ENCODE peak calls at places on chromosome 10, in seven cellular contexts. H, J, A, R, T, D and L are unnamed samples.

GRCh38 chr10:43250925-43251663 is 15.8 kb downstream of the RASGEF1A start:
- DNase-seq in H (no peak), J (peak; percentile 12), A (no peak), R (peak; percentile 62), T (peak; percentile 58), D (peak; percentile 58), L (no peak)

GRCh38 chr10:119478111-119479047 is 64.1 kb downstream of the RGS10 start:
- DNase-seq in H (no peak), J (no peak), A (no peak), R (no peak), T (no peak), D (peak; percentile 88), L (no peak)

GRCh38 chr10:67697646-67698245 is 1.8 kb upstream of the CTNNA3 start:
- DNase-seq in H (peak; percentile 58), J (peak; percentile 14), A (peak; percentile 56), R (no peak), T (no peak), D (no peak), L (peak; percentile 36)

GRCh38 chr10:130301026-130301892 is 165.1 kb downstream of the GLRX3 start:
- DNase-seq in H (no peak), J (no peak), A (no peak), R (no peak), T (peak; percentile 91), D (peak; percentile 94), L (no peak)

GRCh38 chr10:28331821-28332220 is 29.0 kb upstream of the MPP7 start:
- DNase-seq in H (no peak), J (no peak), A (peak; percentile 97), R (no peak), T (no peak), D (no peak), L (peak; percentile 13)

GRCh38 chr10:74825033-74825370 is 1.4 kb upstream of the KAT6B start:
- DNase-seq in H (peak; percentile 31), J (peak; percentile 44), A (no peak), R (peak; percentile 89), T (no peak), D (peak; percentile 93), L (peak; percentile 44)

GRCh38 chr10:48470893-48471805 is 133.7 kb downstream of the ARHGAP22 start:
- DNase-seq in H (no peak), J (no peak), A (peak; percentile 68), R (peak; percentile 75), T (peak; percentile 48), D (peak; percentile 56), L (peak; percentile 42)

GRCh38 chr10:44811072-44811471 is 100.1 kb upstream of the TMEM72 start:
- DNase-seq in H (no peak), J (no peak), A (peak; percentile 43), R (no peak), T (no peak), D (no peak), L (no peak)

GRCh38 chr10:129476431-129476830 is 9.4 kb downstream of the MGMT start:
- DNase-seq in H (no peak), J (no peak), A (no peak), R (no peak), T (no peak), D (no peak), L (no peak)

GRCh38 chr10:77428776-77429395 is 208.7 kb downstream of the KCNMA1 start:
- DNase-seq in H (peak; percentile 48), J (no peak), A (peak; percentile 82), R (no peak), T (no peak), D (no peak), L (peak; percentile 45)

GRCh38 chr10:72275351-72276012 is 1.8 kb downstream of the DDIT4 start:
- DNase-seq in H (no peak), J (no peak), A (peak; percentile 34), R (no peak), T (peak; percentile 77), D (no peak), L (no peak)

GRCh38 chr10:59361659-59362183 is 628 bp downstream of the FAM13C start:
- DNase-seq in H (no peak), J (no peak), A (peak; percentile 4), R (no peak), T (no peak), D (no peak), L (no peak)

GRCh38 chr10:79320785-79321493 is 26.3 kb upstream of the PPIF start:
- DNase-seq in H (peak; percentile 74), J (no peak), A (peak; percentile 94), R (no peak), T (no peak), D (no peak), L (peak; percentile 91)

GRCh38 chr10:132421377-132422168 is 24.6 kb downstream of the PWWP2B start:
- DNase-seq in H (peak; percentile 60), J (no peak), A (peak; percentile 26), R (peak; percentile 95), T (peak; percentile 89), D (peak; percentile 95), L (peak; percentile 87)

GRCh38 chr10:11204355-11204879 is 186.7 kb downstream of the CELF2 start:
- DNase-seq in H (no peak), J (no peak), A (no peak), R (no peak), T (peak; percentile 62), D (no peak), L (no peak)

GRCh38 chr10:16894834-16895233 is 77.6 kb upstream of the RSU1 start:
- DNase-seq in H (no peak), J (no peak), A (no peak), R (no peak), T (no peak), D (no peak), L (no peak)

GRCh38 chr10:125575843-125576242 is 107.1 kb downstream of the TEX36 start:
- DNase-seq in H (no peak), J (no peak), A (no peak), R (no peak), T (no peak), D (no peak), L (no peak)

GRCh38 chr10:48520594-48520993 is 84.3 kb downstream of the ARHGAP22 start:
- DNase-seq in H (no peak), J (no peak), A (no peak), R (peak; percentile 53), T (no peak), D (peak; percentile 52), L (no peak)

GRCh38 chr10:29304259-29305030 is 15.6 kb downstream of the LYZL1 start:
- DNase-seq in H (peak; percentile 79), J (peak; percentile 30), A (peak; percentile 70), R (peak; percentile 88), T (no peak), D (no peak), L (peak; percentile 44)

GRCh38 chr10:59971915-59972314 is 65.6 kb upstream of the CCDC6 start:
- DNase-seq in H (peak; percentile 15), J (no peak), A (no peak), R (no peak), T (no peak), D (no peak), L (no peak)

GRCh38 chr10:91683976-91684375 is 51.1 kb upstream of the PPP1R3C start:
- DNase-seq in H (peak; percentile 60), J (no peak), A (peak; percentile 96), R (no peak), T (no peak), D (no peak), L (peak; percentile 75)

GRCh38 chr10:124307531-124308350 is 111.0 kb downstream of the OAT start:
- DNase-seq in H (no peak), J (no peak), A (no peak), R (peak; percentile 56), T (no peak), D (no peak), L (no peak)

GRCh38 chr10:86969421-86970041 is 1.2 kb downstream of the ADIRF start:
- DNase-seq in H (no peak), J (no peak), A (peak; percentile 57), R (peak; percentile 88), T (no peak), D (no peak), L (no peak)

GRCh38 chr10:34249634-34250033 is 565.5 kb downstream of the PARD3 start:
- DNase-seq in H (peak; percentile 34), J (no peak), A (no peak), R (no peak), T (no peak), D (no peak), L (no peak)

DNA sequence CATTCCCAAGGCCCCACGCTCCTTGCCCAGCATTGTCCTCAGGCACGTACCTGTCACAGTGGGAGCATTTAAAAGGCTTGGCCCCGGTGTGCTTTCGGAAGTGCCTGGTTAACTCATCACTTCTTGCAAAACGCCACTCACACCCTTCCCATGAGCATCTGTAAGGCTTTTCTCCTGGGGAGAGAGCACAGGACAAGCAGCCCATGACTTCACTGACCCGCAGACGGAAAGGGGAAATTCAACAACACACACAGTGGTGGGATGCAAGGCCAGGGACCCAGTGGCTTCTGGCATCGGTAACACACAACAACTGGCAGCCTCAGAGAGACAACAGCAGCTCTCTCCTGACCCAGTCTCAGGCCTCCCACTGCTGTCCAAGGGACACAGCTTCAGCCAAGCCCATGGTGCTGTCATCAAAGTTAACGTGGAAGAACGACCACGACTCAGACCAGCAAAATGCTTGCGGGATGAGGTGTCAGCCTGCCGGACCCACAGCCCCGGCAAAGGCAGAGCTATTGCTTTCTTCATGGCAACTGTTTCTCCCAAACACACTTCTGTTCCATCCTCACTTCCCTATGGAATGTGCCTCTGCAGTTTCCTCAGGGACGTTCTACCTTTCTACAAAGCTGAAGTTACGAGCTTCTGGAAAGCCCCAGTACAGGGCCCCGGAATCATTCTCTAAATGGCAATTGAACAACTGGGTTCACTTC is 4.8 kb downstream of the KLF6 start:
- DNase-seq in H (no peak), J (no peak), A (peak; percentile 71), R (peak; percentile 89), T (no peak), D (peak; percentile 74), L (no peak)
- TF ChIP-seq POLR2A in H (no peak), J (peak; percentile 61), A (peak; percentile 57), R (no peak), T (peak; percentile 42), D (no peak), L (no peak)

GRCh38 chr10:100348389-100348927 is 1.4 kb downstream of the SCD start:
- DNase-seq in H (no peak), J (no peak), A (no peak), R (no peak), T (no peak), D (no peak), L (no peak)
- TF ChIP-seq POLR2A in H (no peak), J (no peak), A (no peak), R (no peak), T (no peak), D (no peak), L (no peak)

GRCh38 chr10:31929260-31929985 is 792 bp upstream of the ARHGAP12 start:
- DNase-seq in H (peak; percentile 52), J (peak; percentile 22), A (no peak), R (peak; percentile 94), T (no peak), D (peak; percentile 91), L (no peak)
- TF ChIP-seq POLR2A in H (peak; percentile 48), J (no peak), A (no peak), R (no peak), T (no peak), D (no peak), L (no peak)

DNA sequence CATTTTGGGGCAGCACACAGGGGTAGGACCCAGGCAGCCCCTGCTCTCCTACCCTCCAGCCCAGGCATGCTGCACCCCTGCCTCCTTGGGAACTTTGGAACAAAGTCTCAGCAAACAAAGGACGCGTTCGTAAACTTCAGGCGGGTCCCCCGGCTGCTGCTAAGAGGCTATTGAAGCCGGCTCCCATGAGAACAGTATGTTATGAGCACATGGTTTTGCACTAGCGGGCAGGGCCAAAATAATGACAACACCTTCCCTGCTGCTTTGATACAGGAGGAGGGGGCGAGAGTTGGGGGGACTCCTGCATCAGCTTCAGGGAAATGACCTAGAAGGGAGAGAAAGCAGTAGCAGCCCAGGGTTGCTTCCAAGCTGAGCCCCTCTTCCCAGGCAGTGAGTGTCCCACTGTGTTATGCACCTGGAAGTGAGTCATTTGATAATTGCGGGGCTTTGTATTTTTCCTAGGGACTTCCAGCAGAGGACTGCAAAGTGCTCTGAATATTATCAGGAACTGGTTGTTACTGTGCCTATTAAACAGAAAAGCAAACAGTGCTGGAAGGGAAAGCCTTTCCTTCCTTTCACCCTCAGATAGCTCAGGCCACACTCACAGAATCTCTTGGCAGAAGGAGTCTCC is 6.9 kb downstream of the ITPRIP start:
- DNase-seq in H (no peak), J (no peak), A (peak; percentile 84), R (peak; percentile 83), T (no peak), D (peak; percentile 68), L (no peak)
- TF ChIP-seq POLR2A in H (no peak), J (no peak), A (peak; percentile 24), R (no peak), T (no peak), D (no peak), L (no peak)